ENCODE peak calls at places on chromosomes 12 and 14, in five cellular contexts. One of them, this sample, is unnamed.

GRCh38 chr14:91116913-91117588 is 3.2 kb downstream of the DGLUCY start:
- DNase-seq in NCI-H1105: no peak
- DNase-seq in astrocyte of the spinal cord: no peak
- DNase-seq in GM23248: no peak
- DNase-seq in activated CD4-positive, CD25-positive, alpha-beta regulatory T cell: peak; percentile 53
- DNase-seq in this sample: peak; percentile 55

GRCh38 chr12:109531411-109531810 is 41.9 kb downstream of the MMAB start:
- DNase-seq in activated CD4-positive, CD25-positive, alpha-beta regulatory T cell: no peak
- DNase-seq in GM23248: no peak
- DNase-seq in astrocyte of the spinal cord: no peak
- DNase-seq in NCI-H1105: no peak
- DNase-seq in this sample: no peak

GRCh38 chr12:10393291-10393690 is 3.5 kb upstream of the KLRK1 start:
- DNase-seq in GM23248: no peak
- DNase-seq in NCI-H1105: no peak
- DNase-seq in activated CD4-positive, CD25-positive, alpha-beta regulatory T cell: no peak
- DNase-seq in astrocyte of the spinal cord: no peak
- DNase-seq in this sample: no peak

GRCh38 chr12:31752450-31752849 is 23.6 kb upstream of the AMN1 start:
- DNase-seq in NCI-H1105: no peak
- DNase-seq in astrocyte of the spinal cord: no peak
- DNase-seq in activated CD4-positive, CD25-positive, alpha-beta regulatory T cell: no peak
- DNase-seq in GM23248: no peak
- DNase-seq in this sample: no peak

GRCh38 chr12:1429980-1430379 is 164.4 kb downstream of the FBXL14 start:
- DNase-seq in activated CD4-positive, CD25-positive, alpha-beta regulatory T cell: no peak
- DNase-seq in astrocyte of the spinal cord: peak; percentile 61
- DNase-seq in NCI-H1105: no peak
- DNase-seq in GM23248: peak; percentile 89
- DNase-seq in this sample: peak; percentile 79

GRCh38 chr14:97602438-97603117 is 805.4 kb downstream of the VRK1 start:
- DNase-seq in astrocyte of the spinal cord: no peak
- DNase-seq in activated CD4-positive, CD25-positive, alpha-beta regulatory T cell: no peak
- DNase-seq in GM23248: no peak
- DNase-seq in NCI-H1105: no peak
- DNase-seq in this sample: no peak

GRCh38 chr12:128737292-128737966 is 86.3 kb downstream of the SLC15A4 start:
- DNase-seq in astrocyte of the spinal cord: no peak
- DNase-seq in activated CD4-positive, CD25-positive, alpha-beta regulatory T cell: no peak
- DNase-seq in NCI-H1105: no peak
- DNase-seq in GM23248: no peak
- DNase-seq in this sample: no peak

GRCh38 chr12:6788972-6789905 is at the start of gene CD4:
- DNase-seq in activated CD4-positive, CD25-positive, alpha-beta regulatory T cell: peak; percentile 30
- DNase-seq in NCI-H1105: no peak
- DNase-seq in GM23248: no peak
- DNase-seq in astrocyte of the spinal cord: no peak
- DNase-seq in this sample: no peak

GRCh38 chr12:89472508-89472907 is 52.1 kb downstream of the GALNT4 start:
- DNase-seq in GM23248: peak; percentile 87
- DNase-seq in NCI-H1105: no peak
- DNase-seq in astrocyte of the spinal cord: peak; percentile 70
- DNase-seq in activated CD4-positive, CD25-positive, alpha-beta regulatory T cell: no peak
- DNase-seq in this sample: peak; percentile 77

GRCh38 chr12:52992699-52993557 is 13.3 kb upstream of the EIF4B start:
- DNase-seq in activated CD4-positive, CD25-positive, alpha-beta regulatory T cell: no peak
- DNase-seq in NCI-H1105: no peak
- DNase-seq in GM23248: peak; percentile 67
- DNase-seq in astrocyte of the spinal cord: peak; percentile 55
- DNase-seq in this sample: peak; percentile 44

GRCh38 chr14:89186850-89187376 is 230.1 kb downstream of the FOXN3 start:
- DNase-seq in GM23248: peak; percentile 16
- DNase-seq in astrocyte of the spinal cord: no peak
- DNase-seq in activated CD4-positive, CD25-positive, alpha-beta regulatory T cell: no peak
- DNase-seq in NCI-H1105: no peak
- DNase-seq in this sample: no peak

GRCh38 chr12:77102691-77103090 is 37.3 kb upstream of the E2F7 start:
- DNase-seq in GM23248: peak; percentile 80
- DNase-seq in astrocyte of the spinal cord: peak; percentile 78
- DNase-seq in NCI-H1105: no peak
- DNase-seq in activated CD4-positive, CD25-positive, alpha-beta regulatory T cell: no peak
- DNase-seq in this sample: peak; percentile 80

GRCh38 chr12:27185234-27186045 is 58.6 kb upstream of the STK38L start:
- DNase-seq in astrocyte of the spinal cord: peak; percentile 90
- DNase-seq in GM23248: peak; percentile 86
- DNase-seq in activated CD4-positive, CD25-positive, alpha-beta regulatory T cell: no peak
- DNase-seq in NCI-H1105: no peak
- DNase-seq in this sample: peak; percentile 95

GRCh38 chr12:114562654-114563053 is 121.3 kb downstream of the TBX3 start:
- DNase-seq in NCI-H1105: no peak
- DNase-seq in astrocyte of the spinal cord: no peak
- DNase-seq in GM23248: no peak
- DNase-seq in activated CD4-positive, CD25-positive, alpha-beta regulatory T cell: no peak
- DNase-seq in this sample: no peak

GRCh38 chr14:92577321-92577742 is 63.8 kb downstream of the RIN3 start:
- DNase-seq in NCI-H1105: no peak
- DNase-seq in astrocyte of the spinal cord: no peak
- DNase-seq in GM23248: no peak
- DNase-seq in activated CD4-positive, CD25-positive, alpha-beta regulatory T cell: no peak
- DNase-seq in this sample: no peak

GRCh38 chr12:112317481-112317880 is 64.8 kb downstream of the HECTD4 start:
- DNase-seq in activated CD4-positive, CD25-positive, alpha-beta regulatory T cell: no peak
- DNase-seq in NCI-H1105: no peak
- DNase-seq in GM23248: no peak
- DNase-seq in astrocyte of the spinal cord: no peak
- DNase-seq in this sample: no peak

GRCh38 chr12:108495823-108496579 is 19.1 kb upstream of the FICD start:
- DNase-seq in GM23248: no peak
- DNase-seq in astrocyte of the spinal cord: no peak
- DNase-seq in NCI-H1105: no peak
- DNase-seq in activated CD4-positive, CD25-positive, alpha-beta regulatory T cell: no peak
- DNase-seq in this sample: no peak

GRCh38 chr12:6084261-6084968 is 40.1 kb downstream of the VWF start:
- DNase-seq in astrocyte of the spinal cord: peak; percentile 61
- DNase-seq in activated CD4-positive, CD25-positive, alpha-beta regulatory T cell: no peak
- DNase-seq in GM23248: peak; percentile 79
- DNase-seq in NCI-H1105: no peak
- DNase-seq in this sample: peak; percentile 88

GRCh38 chr12:118618695-118619094 is 242.3 kb downstream of the SUDS3 start:
- DNase-seq in astrocyte of the spinal cord: no peak
- DNase-seq in activated CD4-positive, CD25-positive, alpha-beta regulatory T cell: no peak
- DNase-seq in NCI-H1105: no peak
- DNase-seq in GM23248: no peak
- DNase-seq in this sample: no peak